ENCODE peak calls at places on chromosomes 13 and 19, in four cellular contexts. D, V, Z and I are unnamed samples.

GRCh38 chr13:105307776-105308175 is 1227.7 kb downstream of the EFNB2 start:
- DNase-seq in V (no peak), Z (no peak), D (no peak), I (no peak)

GRCh38 chr13:79780240-79780639 is 299.3 kb downstream of the NDFIP2 start:
- DNase-seq in V (no peak), D (peak; percentile 4), Z (peak; percentile 81), I (no peak)

GRCh38 chr19:44303976-44304568 is 753 bp downstream of the ZNF235 start:
- DNase-seq in D (peak; percentile 60), V (peak; percentile 21), Z (no peak), I (peak; percentile 23)

GRCh38 chr13:83153833-83154232 is 728.4 kb downstream of the SLITRK1 start:
- DNase-seq in D (no peak), Z (peak; percentile 30), V (no peak), I (no peak)

GRCh38 chr13:31314961-31315360 is 115.2 kb downstream of the B3GLCT start:
- DNase-seq in V (no peak), D (no peak), Z (no peak), I (no peak)

GRCh38 chr19:48476176-48476575 is 7.0 kb downstream of the CYTH2 start:
- DNase-seq in Z (no peak), D (no peak), V (no peak), I (no peak)

GRCh38 chr13:67267136-67267535 is 37.0 kb upstream of the PCDH9 start:
- DNase-seq in Z (no peak), D (no peak), V (no peak), I (no peak)

GRCh38 chr13:42354246-42355117 is 82.5 kb downstream of the AKAP11 start:
- DNase-seq in Z (no peak), D (peak; percentile 52), V (no peak), I (no peak)

GRCh38 chr13:52085416-52085815 is 43.5 kb downstream of the NEK5 start:
- DNase-seq in Z (no peak), V (no peak), D (no peak), I (no peak)

GRCh38 chr19:13557756-13558398 is 51.6 kb upstream of the CACNA1A start:
- DNase-seq in D (peak; percentile 57), Z (peak; percentile 13), V (no peak), I (peak; percentile 18)

GRCh38 chr13:111187879-111188643 is 73.0 kb downstream of the ARHGEF7 start:
- DNase-seq in V (no peak), Z (no peak), D (no peak), I (no peak)

GRCh38 chr19:37932985-37933953 is 26.3 kb downstream of the SIPA1L3 start:
- DNase-seq in D (peak; percentile 15), V (no peak), Z (no peak), I (peak; percentile 86)

GRCh38 chr13:112688560-112689497 is 1.0 kb upstream of the ATP11A start:
- DNase-seq in Z (no peak), D (peak; percentile 58), V (no peak), I (peak; percentile 27)
- H3K9ac ChIP-seq in Z (peak overlapping the region; percentile 70), D (no peak overlapping the region), V (peak overlapping the region; percentile 75), I (peak overlapping the region; percentile 57)

GRCh38 chr19:3257071-3257470 is 32.6 kb downstream of the CELF5 start:
- DNase-seq in D (no peak), V (no peak), Z (no peak), I (no peak)
- H3K27ac ChIP-seq in D (no peak overlapping the region), V (no peak overlapping the region), Z (no peak overlapping the region), I (no peak overlapping the region)

GRCh38 chr13:77028202-77028601 is 1.2 kb upstream of the FBXL3 start:
- DNase-seq in V (no peak), D (no peak), Z (no peak), I (no peak)
- H3K4me3 ChIP-seq in V (no peak overlapping the region), D (peak overlapping the region; percentile 98), Z (no peak overlapping the region), I (no peak overlapping the region)

DNA sequence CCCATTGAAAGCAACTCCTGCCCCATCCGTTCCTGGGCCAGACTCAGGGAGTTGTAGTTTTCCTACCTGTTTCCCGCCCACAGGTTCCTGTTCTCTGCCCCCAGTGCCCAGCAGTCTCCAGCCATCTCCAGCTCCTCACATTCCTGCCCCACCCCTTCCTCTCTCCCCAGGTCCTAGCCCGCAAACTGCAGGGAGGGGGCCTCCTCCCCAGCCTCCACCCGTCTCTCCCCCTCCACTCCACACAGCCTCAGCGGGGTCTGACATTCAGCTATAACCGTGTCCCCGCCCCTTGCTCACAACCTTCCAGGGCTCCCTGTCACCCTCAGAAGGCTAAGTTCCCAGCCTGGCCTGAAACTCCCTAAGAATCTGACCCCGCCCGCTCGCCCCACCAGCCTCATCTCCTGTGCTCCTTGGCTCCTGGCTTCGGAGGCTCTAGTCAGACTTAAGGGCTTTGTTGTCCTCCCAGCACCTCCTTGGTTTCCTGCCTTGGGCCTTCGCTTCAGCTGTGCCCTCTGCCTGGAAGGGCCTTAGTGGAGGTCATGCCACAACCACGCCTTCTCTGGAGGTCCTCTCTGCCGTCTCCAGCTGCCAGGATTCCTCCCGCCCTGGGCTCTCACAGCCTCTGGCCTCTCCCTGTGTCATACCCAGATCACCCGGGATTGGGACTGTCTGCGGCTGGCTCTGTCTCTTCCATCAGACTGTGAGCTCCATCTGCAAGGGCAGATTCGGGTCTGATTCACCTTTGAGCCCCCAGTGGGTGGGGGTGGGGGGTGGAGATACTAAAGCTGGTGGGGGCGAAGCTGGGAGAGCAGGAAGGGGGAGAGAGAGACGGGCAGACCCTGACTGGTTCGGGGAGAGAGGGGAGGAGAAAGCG is 5.1 kb upstream of the SPACA6 start:
- DNase-seq in Z (no peak), D (peak; percentile 72), V (no peak), I (peak; percentile 45)
- H3K9ac ChIP-seq in Z (no peak overlapping the region), D (no peak overlapping the region), V (peak overlapping the region; percentile 87), I (peak overlapping the region; percentile 63)

GRCh38 chr19:755063-755462 is 4.2 kb downstream of the MISP start:
- DNase-seq in V (no peak), Z (no peak), D (no peak), I (peak; percentile 84)
- H3K27ac ChIP-seq in V (no peak overlapping the region), Z (no peak overlapping the region), D (no peak overlapping the region), I (peak overlapping the region; percentile 98)